ENCODE peak calls at places on chromosomes 2 and 18, in seven cellular contexts. I, Z, Q, S, H, F and Y are unnamed samples.

GRCh38 chr2:126994340-126994777 is 95.7 kb downstream of the TEX51 start:
- DNase-seq in I (no peak), Z (no peak), Q (no peak), S (no peak), H (no peak), F (peak), Y (no peak)

GRCh38 chr2:179701524-179702110 is 159.8 kb downstream of the ZNF385B start:
- DNase-seq in I (peak), Z (no peak), Q (no peak), S (no peak), H (peak), F (no peak), Y (no peak)

GRCh38 chr18:54386043-54386442 is 28.3 kb downstream of the C18orf54 start:
- DNase-seq in I (no peak), Z (no peak), Q (no peak), S (no peak), H (no peak), F (no peak), Y (no peak)

GRCh38 chr2:109721117-109721504 is 73.0 kb upstream of the RGPD5 start:
- DNase-seq in I (no peak), Z (no peak), Q (no peak), S (no peak), H (no peak), F (no peak), Y (no peak)

GRCh38 chr18:57836557-57836956 is 33.4 kb upstream of the ATP8B1 start:
- DNase-seq in I (no peak), Z (no peak), Q (no peak), S (no peak), H (no peak), F (no peak), Y (no peak)

GRCh38 chr2:118718921-118719320 is 128.5 kb downstream of the EN1 start:
- DNase-seq in I (no peak), Z (no peak), Q (no peak), S (no peak), H (no peak), F (no peak), Y (no peak)

GRCh38 chr2:32011566-32011960 is 755 bp upstream of the MEMO1 start:
- DNase-seq in I (no peak), Z (no peak), Q (no peak), S (no peak), H (no peak), F (peak), Y (no peak)

GRCh38 chr2:69083126-69083733 is 70.3 kb downstream of the ANTXR1 start:
- DNase-seq in I (peak), Z (no peak), Q (no peak), S (no peak), H (peak), F (no peak), Y (no peak)

GRCh38 chr18:78160961-78161656 is 818.5 kb upstream of the SALL3 start:
- DNase-seq in I (no peak), Z (no peak), Q (no peak), S (no peak), H (no peak), F (no peak), Y (no peak)

GRCh38 chr18:42654561-42654960 is 460.9 kb downstream of the RIT2 start:
- DNase-seq in I (no peak), Z (no peak), Q (no peak), S (no peak), H (no peak), F (peak), Y (no peak)

GRCh38 chr2:85875613-85876012 is 13.2 kb downstream of the ST3GAL5 start:
- DNase-seq in I (no peak), Z (no peak), Q (no peak), S (no peak), H (no peak), F (no peak), Y (no peak)

GRCh38 chr2:74179063-74179865 is 585 bp upstream of the MOB1A start:
- DNase-seq in I (no peak), Z (no peak), Q (no peak), S (no peak), H (no peak), F (no peak), Y (peak)

GRCh38 chr18:57466745-57467144 is 31.6 kb downstream of the ONECUT2 start:
- DNase-seq in I (no peak), Z (no peak), Q (no peak), S (no peak), H (no peak), F (peak), Y (no peak)

GRCh38 chr18:63162271-63163014 is 157.1 kb downstream of the BCL2 start:
- DNase-seq in I (no peak), Z (no peak), Q (no peak), S (no peak), H (peak), F (peak), Y (no peak)

GRCh38 chr2:30178618-30179404 is 32.0 kb downstream of the YPEL5 start:
- DNase-seq in I (no peak), Z (no peak), Q (no peak), S (no peak), H (peak), F (no peak), Y (no peak)

GRCh38 chr18:25053484-25053883 is 298.5 kb downstream of the ZNF521 start:
- DNase-seq in I (no peak), Z (no peak), Q (no peak), S (no peak), H (no peak), F (no peak), Y (no peak)

GRCh38 chr2:50514881-50515280 is 517.1 kb downstream of the NRXN1 start:
- DNase-seq in I (no peak), Z (peak), Q (no peak), S (no peak), H (no peak), F (no peak), Y (peak)

GRCh38 chr18:49612515-49613033 is 50.7 kb downstream of the LIPG start:
- DNase-seq in I (no peak), Z (no peak), Q (no peak), S (no peak), H (no peak), F (no peak), Y (no peak)

GRCh38 chr2:28325567-28326468 is 66.8 kb upstream of the FOSL2 start:
- DNase-seq in I (no peak), Z (no peak), Q (no peak), S (no peak), H (no peak), F (no peak), Y (no peak)

GRCh38 chr2:147172493-147173185 is 672.2 kb upstream of the ACVR2A start:
- DNase-seq in I (no peak), Z (no peak), Q (peak), S (no peak), H (no peak), F (no peak), Y (no peak)

GRCh38 chr2:186980787-186981550 is 132.0 kb upstream of the ZSWIM2 start:
- DNase-seq in I (no peak), Z (no peak), Q (no peak), S (no peak), H (no peak), F (no peak), Y (no peak)

GRCh38 chr2:53104263-53104662 is 663.3 kb upstream of the CHAC2 start:
- DNase-seq in I (peak), Z (no peak), Q (no peak), S (no peak), H (peak), F (peak), Y (no peak)

GRCh38 chr2:219207884-219208740 is 1.5 kb downstream of the ZFAND2B start:
- DNase-seq in I (no peak), Z (no peak), Q (no peak), S (no peak), H (peak), F (no peak), Y (no peak)

GRCh38 chr2:205276071-205276777 is 406.1 kb upstream of the NRP2 start:
- DNase-seq in I (no peak), Z (no peak), Q (no peak), S (no peak), H (no peak), F (no peak), Y (no peak)

GRCh38 chr2:169361706-169362345 is 508 bp downstream of the LRP2 start:
- DNase-seq in I (no peak), Z (peak), Q (peak), S (peak), H (peak), F (peak), Y (peak)

GRCh38 chr2:225660262-225661091 is 261.0 kb downstream of the NYAP2 start:
- DNase-seq in I (peak), Z (peak), Q (peak), S (peak), H (peak), F (peak), Y (peak)

GRCh38 chr2:119387381-119388129 is 20.8 kb downstream of the DBI start:
- DNase-seq in I (no peak), Z (no peak), Q (peak), S (no peak), H (peak), F (peak), Y (no peak)

GRCh38 chr2:169565686-169566085 is 8.0 kb downstream of the FASTKD1 start:
- DNase-seq in I (no peak), Z (no peak), Q (no peak), S (no peak), H (no peak), F (no peak), Y (no peak)

GRCh38 chr2:205612661-205613060 is 69.6 kb upstream of the NRP2 start:
- DNase-seq in I (no peak), Z (no peak), Q (no peak), S (no peak), H (no peak), F (peak), Y (no peak)

GRCh38 chr2:28613616-28614501 is 118.0 kb downstream of the PLB1 start:
- DNase-seq in I (peak), Z (no peak), Q (no peak), S (no peak), H (peak), F (no peak), Y (no peak)

GRCh38 chr2:38260469-38260868 is 116.6 kb downstream of the ATL2 start:
- DNase-seq in I (no peak), Z (no peak), Q (no peak), S (no peak), H (no peak), F (no peak), Y (no peak)

GRCh38 chr2:173451137-173451536 is 96.5 kb downstream of the CDCA7 start:
- DNase-seq in I (no peak), Z (no peak), Q (no peak), S (no peak), H (no peak), F (no peak), Y (no peak)

GRCh38 chr2:45780541-45781463 is 129.3 kb downstream of the PRKCE start:
- DNase-seq in I (no peak), Z (no peak), Q (no peak), S (no peak), H (no peak), F (no peak), Y (no peak)

GRCh38 chr18:5975111-5975622 is 79.8 kb upstream of the TMEM200C start:
- DNase-seq in I (no peak), Z (no peak), Q (no peak), S (no peak), H (peak), F (no peak), Y (no peak)